ENCODE peak calls at places on chromosome 6, in four cellular contexts. One of them, this sample, is unnamed.

GRCh38 chr6:116695398-116695797 is 14.4 kb downstream of the KPNA5 start:
- DNase-seq in HFFc6: no peak
- DNase-seq in HFF-Myc: no peak
- DNase-seq in fibroblast of villous mesenchyme: peak
- DNase-seq in this sample: no peak

GRCh38 chr6:101011165-101011564 is 130.0 kb upstream of the ASCC3 start:
- DNase-seq in HFFc6: no peak
- DNase-seq in HFF-Myc: no peak
- DNase-seq in fibroblast of villous mesenchyme: no peak
- DNase-seq in this sample: no peak

GRCh38 chr6:85464722-85465150 is 14.9 kb downstream of the NT5E start:
- DNase-seq in HFFc6: peak
- DNase-seq in HFF-Myc: peak
- DNase-seq in fibroblast of villous mesenchyme: peak
- DNase-seq in this sample: no peak

GRCh38 chr6:107585815-107586435 is 96.0 kb downstream of the SOBP start:
- DNase-seq in HFFc6: no peak
- DNase-seq in HFF-Myc: no peak
- DNase-seq in fibroblast of villous mesenchyme: no peak
- DNase-seq in this sample: no peak

GRCh38 chr6:117976030-117976651 is 69.1 kb downstream of the SLC35F1 start:
- DNase-seq in HFFc6: peak
- DNase-seq in HFF-Myc: peak
- DNase-seq in fibroblast of villous mesenchyme: peak
- DNase-seq in this sample: peak

GRCh38 chr6:105587349-105588115 is 184.7 kb upstream of the PREP start:
- DNase-seq in HFFc6: peak
- DNase-seq in HFF-Myc: no peak
- DNase-seq in fibroblast of villous mesenchyme: peak
- DNase-seq in this sample: no peak

GRCh38 chr6:13159295-13159694 is 169.0 kb downstream of the TBC1D7 start:
- DNase-seq in HFFc6: no peak
- DNase-seq in HFF-Myc: no peak
- DNase-seq in fibroblast of villous mesenchyme: no peak
- DNase-seq in this sample: no peak

GRCh38 chr6:152734630-152735029 is 16.0 kb upstream of the VIP start:
- DNase-seq in HFFc6: no peak
- DNase-seq in HFF-Myc: no peak
- DNase-seq in fibroblast of villous mesenchyme: no peak
- DNase-seq in this sample: no peak

GRCh38 chr6:155717369-155717768 is 261.7 kb upstream of the NOX3 start:
- DNase-seq in HFFc6: no peak
- DNase-seq in HFF-Myc: no peak
- DNase-seq in fibroblast of villous mesenchyme: no peak
- DNase-seq in this sample: no peak

GRCh38 chr6:85551264-85551663 is 42.4 kb downstream of the SNX14 start:
- DNase-seq in HFFc6: no peak
- DNase-seq in HFF-Myc: no peak
- DNase-seq in fibroblast of villous mesenchyme: no peak
- DNase-seq in this sample: no peak

GRCh38 chr6:144742779-144743178 is 457.6 kb downstream of the UTRN start:
- DNase-seq in HFFc6: no peak
- DNase-seq in HFF-Myc: no peak
- DNase-seq in fibroblast of villous mesenchyme: no peak
- DNase-seq in this sample: no peak

GRCh38 chr6:53728570-53729194 is 63.1 kb upstream of the KLHL31 start:
- DNase-seq in HFFc6: peak
- DNase-seq in HFF-Myc: peak
- DNase-seq in fibroblast of villous mesenchyme: peak
- DNase-seq in this sample: peak

GRCh38 chr6:45084257-45084656 is 243.9 kb upstream of the RUNX2 start:
- DNase-seq in HFFc6: peak
- DNase-seq in HFF-Myc: no peak
- DNase-seq in fibroblast of villous mesenchyme: no peak
- DNase-seq in this sample: no peak

GRCh38 chr6:52610745-52611355 is 34.0 kb upstream of the TRAM2 start:
- DNase-seq in HFFc6: peak
- DNase-seq in HFF-Myc: no peak
- DNase-seq in fibroblast of villous mesenchyme: peak
- DNase-seq in this sample: no peak

GRCh38 chr6:42316981-42317380 is 99.3 kb upstream of the MRPS10 start:
- DNase-seq in HFFc6: no peak
- DNase-seq in HFF-Myc: no peak
- DNase-seq in fibroblast of villous mesenchyme: no peak
- DNase-seq in this sample: no peak

GRCh38 chr6:163416640-163417253 is 2.2 kb downstream of the QKI start:
- DNase-seq in HFFc6: peak
- DNase-seq in HFF-Myc: peak
- DNase-seq in fibroblast of villous mesenchyme: peak
- DNase-seq in this sample: peak
- TF ChIP-seq CTCF in HFFc6: peak
- TF ChIP-seq CTCF in HFF-Myc: peak
- TF ChIP-seq CTCF in fibroblast of villous mesenchyme: peak
- TF ChIP-seq CTCF in this sample: peak

GRCh38 chr6:140623498-140623897 is 1249.0 kb upstream of the CITED2 start:
- DNase-seq in HFFc6: peak
- DNase-seq in HFF-Myc: peak
- DNase-seq in fibroblast of villous mesenchyme: peak
- DNase-seq in this sample: no peak
- TF ChIP-seq CTCF in HFFc6: no peak
- TF ChIP-seq CTCF in HFF-Myc: no peak
- TF ChIP-seq CTCF in fibroblast of villous mesenchyme: no peak
- TF ChIP-seq CTCF in this sample: no peak

GRCh38 chr6:86586195-86586594 is 351.1 kb upstream of the HTR1E start:
- DNase-seq in HFFc6: no peak
- DNase-seq in HFF-Myc: no peak
- DNase-seq in fibroblast of villous mesenchyme: no peak
- DNase-seq in this sample: no peak
- TF ChIP-seq CTCF in HFFc6: no peak
- TF ChIP-seq CTCF in HFF-Myc: no peak
- TF ChIP-seq CTCF in fibroblast of villous mesenchyme: no peak
- TF ChIP-seq CTCF in this sample: no peak

DNA sequence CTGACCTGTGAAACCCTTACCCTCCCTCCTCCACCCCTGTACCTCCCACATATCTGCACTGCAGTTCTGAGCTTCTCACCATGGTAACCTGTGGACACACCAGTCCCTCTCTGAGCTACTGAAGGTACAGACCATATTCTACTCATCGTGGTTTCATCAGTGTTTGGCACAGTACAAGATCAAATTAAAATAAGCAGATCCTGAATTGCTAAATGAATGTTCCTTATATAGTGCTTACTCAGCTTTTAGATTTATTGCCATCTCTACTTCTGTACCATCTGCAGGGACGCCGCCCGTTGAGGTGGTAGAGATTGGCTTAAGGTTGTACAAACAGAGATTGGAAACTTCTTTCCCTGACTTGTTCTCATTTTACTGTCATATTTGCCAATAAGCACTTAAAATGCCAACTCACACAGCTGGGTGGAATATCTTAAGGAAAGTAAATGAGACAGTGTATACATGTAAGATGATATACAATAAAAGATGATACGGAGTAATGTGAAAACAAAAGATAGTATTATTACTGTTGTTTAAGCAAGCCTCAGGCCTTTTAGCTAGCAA is 223.4 kb upstream of the FOXQ1 start:
- DNase-seq in HFFc6: no peak
- DNase-seq in HFF-Myc: no peak
- DNase-seq in fibroblast of villous mesenchyme: no peak
- DNase-seq in this sample: no peak
- TF ChIP-seq CTCF in HFFc6: no peak
- TF ChIP-seq CTCF in HFF-Myc: no peak
- TF ChIP-seq CTCF in fibroblast of villous mesenchyme: no peak
- TF ChIP-seq CTCF in this sample: no peak